ENCODE peak calls at places on chromosomes 7 and 10, in four cellular contexts. X, R, E and C are unnamed samples.

GRCh38 chr10:117860823-117861222 is 185.9 kb downstream of the RAB11FIP2 start:
- DNase-seq in X (no peak), R (no peak), E (no peak), C (no peak)

GRCh38 chr7:6442114-6442513 is 5.6 kb downstream of the DAGLB start:
- DNase-seq in X (no peak), R (no peak), E (no peak), C (no peak)

GRCh38 chr10:89879121-89879520 is 177.7 kb downstream of the KIF20B start:
- DNase-seq in X (no peak), R (no peak), E (no peak), C (no peak)

GRCh38 chr7:130912910-130913720 is 179.1 kb upstream of the KLF14 start:
- DNase-seq in X (peak), R (peak), E (peak), C (peak)

GRCh38 chr7:25619963-25620799 is 391.9 kb upstream of the NPVF start:
- DNase-seq in X (peak), R (peak), E (no peak), C (no peak)

GRCh38 chr7:8389898-8390642 is 43.3 kb upstream of the NXPH1 start:
- DNase-seq in X (peak), R (no peak), E (no peak), C (no peak)

GRCh38 chr7:131327626-131328386 is at the start of gene MKLN1:
- DNase-seq in X (peak), R (peak), E (peak), C (peak)

GRCh38 chr7:83532229-83532628 is 116.7 kb downstream of the SEMA3E start:
- DNase-seq in X (no peak), R (no peak), E (no peak), C (no peak)

GRCh38 chr7:46131916-46132795 is 211.1 kb upstream of the IGFBP3 start:
- DNase-seq in X (no peak), R (no peak), E (no peak), C (no peak)

GRCh38 chr7:132451161-132451560 is 125.1 kb downstream of the PLXNA4 start:
- DNase-seq in X (no peak), R (no peak), E (no peak), C (no peak)

GRCh38 chr10:126012485-126012884 is 116.1 kb downstream of the FANK1 start:
- DNase-seq in X (no peak), R (no peak), E (no peak), C (no peak)

GRCh38 chr10:22427890-22428571 is 82.7 kb downstream of the SPAG6 start:
- DNase-seq in X (no peak), R (no peak), E (no peak), C (no peak)

GRCh38 chr7:83936056-83936703 is 258.4 kb downstream of the SEMA3A start:
- DNase-seq in X (peak), R (peak), E (peak), C (no peak)

GRCh38 chr10:94334857-94335256 is 27.9 kb downstream of the NOC3L start:
- DNase-seq in X (no peak), R (no peak), E (no peak), C (no peak)

GRCh38 chr10:100653957-100654834 is 91.2 kb upstream of the PAX2 start:
- DNase-seq in X (no peak), R (no peak), E (peak), C (no peak)

GRCh38 chr7:27237735-27238334 is 4.8 kb upstream of the EVX1 start:
- DNase-seq in X (no peak), R (no peak), E (no peak), C (no peak)

GRCh38 chr7:133912916-133913697 is 214.0 kb upstream of the LRGUK start:
- DNase-seq in X (no peak), R (no peak), E (no peak), C (no peak)

GRCh38 chr7:25360471-25360870 is 132.2 kb upstream of the NPVF start:
- DNase-seq in X (no peak), R (no peak), E (no peak), C (no peak)

GRCh38 chr7:137091396-137091795 is 222.9 kb downstream of the CHRM2 start:
- DNase-seq in X (no peak), R (no peak), E (no peak), C (no peak)

GRCh38 chr7:158164101-158165095 is 423.2 kb downstream of the PTPRN2 start:
- DNase-seq in X (no peak), R (no peak), E (no peak), C (no peak)

GRCh38 chr7:114930829-114931655 is 9.1 kb downstream of the MDFIC start:
- DNase-seq in X (no peak), R (no peak), E (no peak), C (no peak)

GRCh38 chr10:124593431-124593985 is 131.9 kb downstream of the LHPP start:
- DNase-seq in X (peak), R (no peak), E (no peak), C (no peak)

GRCh38 chr7:51045319-51046102 is 262.8 kb upstream of the GRB10 start:
- DNase-seq in X (no peak), R (no peak), E (no peak), C (no peak)

GRCh38 chr10:44845672-44846071 is 65.5 kb upstream of the TMEM72 start:
- DNase-seq in X (no peak), R (no peak), E (no peak), C (no peak)

GRCh38 chr7:159005618-159006017 is 139.0 kb downstream of the VIPR2 start:
- DNase-seq in X (no peak), R (no peak), E (no peak), C (no peak)